ENCODE peak calls at places on chromosomes 5 and 9, in seven cellular contexts. J, U, T, H, I, Y and G are unnamed samples.

GRCh38 chr5:134798468-134798867 is 39.9 kb downstream of the DDX46 start:
- DNase-seq in J (no peak), U (no peak), T (no peak), H (no peak), I (no peak), Y (no peak), G (no peak)

GRCh38 chr9:92737611-92738299 is 26.9 kb downstream of the BICD2 start:
- DNase-seq in J (no peak), U (peak), T (no peak), H (no peak), I (no peak), Y (no peak), G (no peak)

GRCh38 chr5:135177591-135177990 is 143.6 kb upstream of the PITX1 start:
- DNase-seq in J (no peak), U (no peak), T (no peak), H (no peak), I (no peak), Y (no peak), G (no peak)

GRCh38 chr9:113289091-113289490 is 13.6 kb downstream of the PRPF4 start:
- DNase-seq in J (no peak), U (no peak), T (no peak), H (no peak), I (no peak), Y (no peak), G (no peak)

GRCh38 chr5:2282034-2282690 is 399.4 kb upstream of the IRX4 start:
- DNase-seq in J (no peak), U (no peak), T (no peak), H (no peak), I (no peak), Y (no peak), G (no peak)

GRCh38 chr5:96794757-96795156 is 13.0 kb downstream of the ERAP1 start:
- DNase-seq in J (no peak), U (no peak), T (peak), H (peak), I (no peak), Y (peak), G (no peak)

GRCh38 chr5:153520952-153521351 is 30.5 kb downstream of the GRIA1 start:
- DNase-seq in J (no peak), U (no peak), T (no peak), H (no peak), I (no peak), Y (no peak), G (no peak)

GRCh38 chr5:80246995-80247729 is 8.7 kb downstream of the SERINC5 start:
- DNase-seq in J (peak), U (peak), T (no peak), H (no peak), I (no peak), Y (peak), G (no peak)

GRCh38 chr5:38667499-38667776 is 111.0 kb upstream of the LIFR start:
- DNase-seq in J (no peak), U (no peak), T (no peak), H (no peak), I (no peak), Y (no peak), G (no peak)

GRCh38 chr9:133691659-133692363 is 46.3 kb downstream of the SARDH start:
- DNase-seq in J (no peak), U (peak), T (no peak), H (no peak), I (no peak), Y (no peak), G (no peak)

GRCh38 chr9:11356101-11356500 is 743.3 kb upstream of the PTPRD start:
- DNase-seq in J (peak), U (no peak), T (no peak), H (no peak), I (no peak), Y (no peak), G (no peak)

GRCh38 chr9:91255327-91255726 is 106.4 kb downstream of the AUH start:
- DNase-seq in J (no peak), U (no peak), T (no peak), H (no peak), I (no peak), Y (no peak), G (no peak)